ENCODE peak calls at places on chromosomes 12 and 14, in seven cellular contexts. D, H, T, C, N, W and G are unnamed samples.

GRCh38 chr12:27593266-27593665 is 69.3 kb downstream of the PPFIBP1 start:
- DNase-seq in D (no peak), H (no peak), T (no peak), C (no peak), N (no peak), W (no peak), G (no peak)

GRCh38 chr14:54974773-54975414 is 52.0 kb downstream of the WDHD1 start:
- DNase-seq in D (no peak), H (no peak), T (no peak), C (no peak), N (no peak), W (no peak), G (no peak)

GRCh38 chr12:113988976-113989375 is 22.9 kb upstream of the RBM19 start:
- DNase-seq in D (no peak), H (no peak), T (no peak), C (no peak), N (no peak), W (no peak), G (peak)

GRCh38 chr14:101451166-101451565 is 110.1 kb upstream of the DIO3 start:
- DNase-seq in D (no peak), H (no peak), T (no peak), C (no peak), N (no peak), W (no peak), G (no peak)

GRCh38 chr14:85172290-85172689 is 357.7 kb upstream of the FLRT2 start:
- DNase-seq in D (no peak), H (no peak), T (no peak), C (no peak), N (no peak), W (no peak), G (no peak)

GRCh38 chr12:84779169-84779568 is 133.4 kb downstream of the SLC6A15 start:
- DNase-seq in D (no peak), H (no peak), T (no peak), C (no peak), N (peak), W (no peak), G (no peak)

GRCh38 chr12:3732901-3733300 is 20.0 kb downstream of the CRACR2A start:
- DNase-seq in D (no peak), H (no peak), T (peak), C (no peak), N (no peak), W (no peak), G (peak)

GRCh38 chr12:117035287-117035686 is 63.9 kb downstream of the TESC start:
- DNase-seq in D (no peak), H (no peak), T (no peak), C (no peak), N (no peak), W (no peak), G (peak)

GRCh38 chr12:54394281-54394719 is 9.8 kb upstream of the ZNF385A start:
- DNase-seq in D (no peak), H (no peak), T (peak), C (peak), N (peak), W (peak), G (peak)

GRCh38 chr14:71684323-71684722 is 247.9 kb upstream of the RGS6 start:
- DNase-seq in D (no peak), H (no peak), T (no peak), C (no peak), N (no peak), W (no peak), G (no peak)

GRCh38 chr14:67943947-67944346 is 124.4 kb downstream of the RAD51B start:
- DNase-seq in D (no peak), H (peak), T (peak), C (peak), N (peak), W (peak), G (peak)

GRCh38 chr14:69763761-69764510 is 3.0 kb upstream of the SRSF5 start:
- DNase-seq in D (no peak), H (no peak), T (no peak), C (peak), N (no peak), W (no peak), G (no peak)

GRCh38 chr14:90456551-90456950 is 59.7 kb downstream of the CALM1 start:
- DNase-seq in D (no peak), H (peak), T (no peak), C (no peak), N (no peak), W (no peak), G (peak)

GRCh38 chr14:105647784-105648608 is 121.6 kb downstream of the TMEM121 start:
- DNase-seq in D (no peak), H (peak), T (no peak), C (no peak), N (no peak), W (no peak), G (no peak)

GRCh38 chr12:120292661-120293531 is at the start of gene RNU4-1:
- DNase-seq in D (peak), H (peak), T (peak), C (peak), N (peak), W (peak), G (peak)

GRCh38 chr14:92315050-92315785 is 7.7 kb upstream of the SLC24A4 start:
- DNase-seq in D (no peak), H (no peak), T (no peak), C (no peak), N (no peak), W (no peak), G (no peak)

GRCh38 chr12:108614041-108614440 is 16.2 kb upstream of the TMEM119 start:
- DNase-seq in D (no peak), H (no peak), T (no peak), C (no peak), N (no peak), W (no peak), G (no peak)

GRCh38 chr12:32947203-32947795 is 50.7 kb upstream of the PKP2 start:
- DNase-seq in D (no peak), H (no peak), T (peak), C (peak), N (no peak), W (no peak), G (no peak)

GRCh38 chr14:26261368-26262122 is 336.3 kb downstream of the NOVA1 start:
- DNase-seq in D (no peak), H (no peak), T (no peak), C (no peak), N (no peak), W (no peak), G (no peak)

GRCh38 chr14:58944957-58945356 is 243.5 kb upstream of the DAAM1 start:
- DNase-seq in D (no peak), H (no peak), T (no peak), C (no peak), N (peak), W (no peak), G (no peak)

GRCh38 chr12:44003721-44004120 is 167.8 kb downstream of the TMEM117 start:
- DNase-seq in D (no peak), H (no peak), T (no peak), C (no peak), N (no peak), W (no peak), G (no peak)